ENCODE peak calls at places on chromosomes 1 and 21, in five cellular contexts. U is A549, L is K562, J is GM12878, E is HepG2. I is an unnamed sample.

GRCh38 chr1:3237994-3238704 is 169.1 kb downstream of the PRDM16 start:
- DNase-seq in U (no peak), L (no peak), J (no peak), E (peak), I (no peak)

GRCh38 chr1:3524571-3525203 is 70.2 kb downstream of the ARHGEF16 start:
- DNase-seq in U (no peak), L (no peak), J (no peak), E (no peak), I (no peak)

GRCh38 chr1:71641013-71641412 is 560.2 kb upstream of the ZRANB2 start:
- DNase-seq in U (no peak), L (no peak), J (no peak), E (no peak), I (no peak)

GRCh38 chr21:45421846-45422775 is 17.1 kb downstream of the COL18A1 start:
- DNase-seq in U (no peak), L (no peak), J (no peak), E (no peak), I (no peak)

GRCh38 chr1:14742181-14742980 is 143.9 kb downstream of the KAZN start:
- DNase-seq in U (peak), L (no peak), J (no peak), E (peak), I (peak)

GRCh38 chr1:153978274-153978909 is 918 bp upstream of the JTB start:
- DNase-seq in U (no peak), L (no peak), J (no peak), E (no peak), I (no peak)

GRCh38 chr1:7643445-7643844 is 127.7 kb upstream of the VAMP3 start:
- DNase-seq in U (no peak), L (no peak), J (no peak), E (no peak), I (no peak)

GRCh38 chr1:226457307-226457712 is 49.4 kb upstream of the PARP1 start:
- DNase-seq in U (no peak), L (peak), J (no peak), E (no peak), I (peak)

DNA sequence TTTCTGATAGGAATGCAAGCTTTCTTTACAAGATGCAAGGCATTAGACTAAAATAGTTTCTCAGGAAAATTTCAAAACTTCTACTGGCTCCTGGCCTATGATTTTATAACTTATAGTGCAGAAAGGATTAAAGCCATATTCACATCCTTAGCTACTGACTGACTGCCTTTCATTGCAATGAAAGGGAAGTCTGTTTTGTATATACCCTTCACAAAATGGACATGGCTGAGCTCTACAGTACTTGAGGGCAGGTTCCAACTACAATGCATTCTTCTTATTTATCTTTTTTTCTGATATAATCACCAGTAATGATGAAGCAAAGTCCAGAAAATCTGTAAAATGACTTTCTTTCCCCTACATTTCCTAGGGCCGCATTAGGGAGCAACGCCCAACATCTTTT is 100.5 kb upstream of the ESRRG start:
- DNase-seq in U (no peak), L (no peak), J (no peak), E (no peak), I (no peak)
- TF ChIP-seq JUNB in U (no peak), L (no peak), J (no peak), E (no peak), I (no peak)

GRCh38 chr1:111908222-111908621 is 81.2 kb downstream of the KCND3 start:
- DNase-seq in U (no peak), L (no peak), J (no peak), E (no peak), I (no peak)

GRCh38 chr1:111906816-111907215 is 82.7 kb downstream of the KCND3 start:
- DNase-seq in U (no peak), L (no peak), J (no peak), E (no peak), I (no peak)

GRCh38 chr1:111907321-111907720 is 82.1 kb downstream of the KCND3 start:
- DNase-seq in U (no peak), L (no peak), J (no peak), E (no peak), I (no peak)

GRCh38 chr1:111911036-111911435 is 78.4 kb downstream of the KCND3 start:
- DNase-seq in U (no peak), L (no peak), J (no peak), E (no peak), I (peak)

DNA sequence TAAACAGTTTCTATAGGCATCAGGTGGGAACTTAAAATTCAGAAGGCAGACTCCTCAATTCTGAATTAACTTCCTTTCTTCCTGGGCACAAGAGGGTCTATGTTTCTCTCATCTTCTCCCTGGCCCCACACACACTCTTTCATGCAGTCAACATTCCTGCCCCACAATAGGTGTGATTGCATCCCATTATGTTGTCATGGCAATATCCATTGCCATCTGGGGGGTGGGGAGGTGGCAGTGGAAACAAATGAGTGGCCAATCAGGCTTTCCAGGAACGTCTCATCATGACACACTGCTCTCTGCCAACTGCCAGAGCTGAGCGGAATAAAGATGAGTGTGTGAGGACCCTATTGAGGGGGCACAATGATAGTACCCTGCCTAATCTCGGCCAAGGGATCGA is 80.5 kb downstream of the KCND3 start:
- DNase-seq in U (no peak), L (no peak), J (no peak), E (no peak), I (peak)
- TF ChIP-seq JUNB in U (no peak), L (no peak), J (no peak), E (no peak), I (no peak)

GRCh38 chr21:34279285-34279684 is 84.5 kb upstream of the KCNE2 start:
- DNase-seq in U (no peak), L (no peak), J (no peak), E (no peak), I (no peak)
- TF ChIP-seq JUNB in U (no peak), L (no peak), J (no peak), E (no peak), I (no peak)

GRCh38 chr1:28437260-28437923 is 67.9 kb downstream of the PHACTR4 start:
- DNase-seq in U (no peak), L (no peak), J (no peak), E (peak), I (no peak)
- TF ChIP-seq JUNB in U (peak), L (no peak), J (no peak), E (no peak), I (no peak)

DNA sequence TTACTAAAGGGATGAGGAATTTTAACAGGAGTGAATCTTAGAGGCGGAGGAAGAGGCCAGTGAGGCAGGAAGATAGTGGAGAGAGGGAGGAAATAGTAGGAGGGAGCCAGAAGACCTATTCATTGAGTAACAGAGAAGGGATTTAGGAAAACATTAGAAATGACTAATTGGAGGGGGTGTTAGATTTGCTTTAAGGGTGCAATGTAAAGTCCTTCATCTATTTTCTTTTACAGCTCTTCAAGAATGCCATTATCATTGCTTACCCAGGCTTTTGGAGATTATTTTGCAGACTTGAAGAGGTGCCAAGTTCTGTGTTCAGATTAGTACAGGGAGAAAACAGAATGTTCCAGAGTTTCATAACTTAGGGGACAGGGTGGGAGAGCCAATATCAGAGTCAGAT is 33.8 kb downstream of the OR10J1 start:
- DNase-seq in U (no peak), L (no peak), J (no peak), E (no peak), I (no peak)
- TF ChIP-seq JUNB in U (no peak), L (no peak), J (no peak), E (no peak), I (no peak)

DNA sequence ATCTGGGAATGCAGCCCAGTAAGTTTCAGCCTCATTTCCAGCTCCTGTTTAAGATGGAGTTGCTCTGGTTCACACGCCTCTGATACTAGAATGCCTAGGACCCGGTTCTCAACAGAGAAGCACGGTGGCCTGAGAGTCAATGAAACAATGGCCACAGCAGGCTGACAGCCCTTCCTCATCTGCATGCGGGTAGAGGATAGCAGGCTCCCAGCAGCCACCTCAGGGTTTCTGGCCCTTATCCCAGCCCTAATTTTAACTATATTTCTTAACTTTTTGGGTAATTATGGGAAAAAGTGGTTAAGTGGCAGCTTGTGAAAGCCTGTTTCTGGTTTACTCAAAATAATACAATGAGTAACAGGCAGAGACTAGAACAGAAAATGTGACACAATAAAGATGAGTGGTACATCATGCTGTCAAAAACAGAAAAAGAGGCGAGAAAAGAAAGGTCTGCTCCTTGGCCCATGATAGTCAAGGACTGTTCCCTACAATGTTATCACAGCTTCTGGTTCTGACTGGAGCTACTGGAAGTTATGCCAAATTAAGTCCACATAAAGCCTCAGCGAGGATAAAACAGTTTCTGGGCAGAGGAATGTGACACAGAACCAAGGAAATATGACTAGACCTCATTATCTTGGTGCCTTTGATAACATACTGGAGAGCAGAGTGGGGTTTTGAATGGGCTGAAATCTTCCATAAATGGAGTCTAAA is 92.2 kb downstream of the NIBAN1 start:
- DNase-seq in U (no peak), L (no peak), J (no peak), E (no peak), I (peak)
- TF ChIP-seq JUNB in U (no peak), L (no peak), J (peak), E (no peak), I (no peak)

DNA sequence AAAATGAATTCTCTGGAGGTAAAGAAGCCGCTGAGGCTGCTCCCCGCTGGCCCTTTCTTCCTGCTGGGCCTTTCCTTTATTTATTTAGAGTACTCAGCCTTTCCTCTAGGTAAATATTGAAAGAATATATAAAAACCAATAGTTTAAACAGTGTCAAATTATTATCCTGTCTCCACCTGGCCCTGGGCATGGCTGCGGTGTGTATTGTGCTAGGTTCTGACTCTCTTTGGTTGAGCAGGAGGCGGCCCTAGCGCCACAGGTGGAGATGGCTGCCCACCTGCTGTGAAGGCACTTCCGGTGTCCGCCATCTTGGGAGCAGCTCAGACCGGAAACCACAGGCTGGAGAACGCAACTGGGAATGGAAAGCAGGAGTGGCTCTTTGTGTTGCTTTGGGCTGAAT is 29.0 kb upstream of the CLDN14 start:
- DNase-seq in U (no peak), L (no peak), J (no peak), E (no peak), I (no peak)
- TF ChIP-seq JUNB in U (no peak), L (no peak), J (no peak), E (no peak), I (no peak)

DNA sequence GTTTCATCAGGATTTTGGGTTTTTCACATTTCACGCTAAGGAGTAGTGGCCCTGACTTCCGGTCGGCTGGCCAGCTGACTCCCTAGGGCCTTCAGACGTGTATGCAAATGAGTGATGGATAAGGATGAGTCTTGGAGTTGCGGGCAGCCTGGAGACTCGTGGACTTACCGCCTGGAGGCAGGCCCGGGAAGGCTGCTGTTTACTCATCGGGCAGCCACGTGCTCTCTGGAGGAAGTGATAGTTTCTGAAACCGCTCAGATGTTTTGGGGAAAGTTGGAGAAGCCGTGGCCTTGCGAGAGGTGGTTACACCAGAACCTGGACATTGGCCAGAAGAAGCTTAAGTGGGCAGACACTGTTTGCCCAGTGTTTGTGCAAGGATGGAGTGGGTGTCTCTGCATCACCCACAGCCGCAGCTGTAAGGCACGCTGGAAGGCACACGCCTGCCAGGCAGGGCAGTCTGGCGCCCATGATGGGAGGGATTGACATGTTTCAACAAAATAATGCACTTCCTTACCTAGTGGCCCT is 23.1 kb upstream of the TNFRSF1B start:
- DNase-seq in U (no peak), L (peak), J (no peak), E (no peak), I (no peak)
- TF ChIP-seq JUNB in U (no peak), L (no peak), J (no peak), E (no peak), I (no peak)

DNA sequence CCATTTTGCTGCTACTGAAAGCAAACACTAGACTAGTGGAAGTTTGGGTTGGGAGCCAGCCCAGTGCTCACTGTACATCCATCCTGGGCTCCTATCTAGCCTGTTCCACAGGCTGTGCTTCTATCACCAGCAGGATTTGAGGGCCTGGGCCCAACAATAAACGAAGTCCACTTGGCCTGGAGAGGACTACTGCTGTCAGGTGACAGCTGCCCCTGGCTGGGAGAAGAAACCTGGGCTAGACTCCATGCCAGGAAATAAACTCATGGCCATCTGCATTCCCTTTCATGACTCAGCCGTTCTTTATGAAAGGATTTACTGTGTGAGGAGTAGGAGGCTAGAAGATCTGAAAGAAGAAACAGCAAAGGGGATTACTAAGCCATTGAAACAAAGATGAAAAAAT is 35.5 kb downstream of the COLGALT2 start:
- DNase-seq in U (no peak), L (no peak), J (no peak), E (peak), I (no peak)
- TF ChIP-seq JUNB in U (no peak), L (no peak), J (no peak), E (no peak), I (no peak)

GRCh38 chr1:9922342-9922741 is 12.3 kb upstream of the CTNNBIP1 start:
- DNase-seq in U (no peak), L (no peak), J (no peak), E (no peak), I (peak)
- TF ChIP-seq JUNB in U (no peak), L (no peak), J (no peak), E (no peak), I (no peak)